ENCODE peak calls at places on chromosomes 1 and 21, in ten cellular contexts. K is IMR-90, U is tibial artery, Y is ovary, Z is AG04450, C is hypothalamus, D is sciatic nerve, T is frontal cortex, L is pancreas, M is Ammon's horn. E is an unnamed sample.

GRCh38 chr1:221494670-221495069 is 247.2 kb downstream of the DUSP10 start:
- DNase-seq in U (no peak), M (no peak), C (no peak), Y (no peak), D (peak), T (no peak), Z (no peak), K (peak), L (peak), E (no peak)

GRCh38 chr1:169957884-169958283 is 64.2 kb upstream of the SCYL3 start:
- DNase-seq in L (no peak), M (no peak), Y (no peak), T (no peak), C (no peak), K (no peak), Z (no peak), D (no peak), U (no peak), E (no peak)

GRCh38 chr21:14382486-14382834 is 486 bp downstream of the HSPA13 start:
- DNase-seq in U (peak), L (peak), Y (no peak), Z (no peak), T (peak), K (peak), D (peak), M (peak), C (no peak), E (no peak)

GRCh38 chr1:61334718-61335589 is 252.6 kb downstream of the NFIA start:
- DNase-seq in Z (no peak), Y (peak), K (no peak), T (no peak), D (no peak), C (no peak), M (peak), L (peak), U (peak), E (no peak)

GRCh38 chr1:112264010-112264409 is 132.0 kb upstream of the CTTNBP2NL start:
- DNase-seq in K (no peak), Z (no peak), C (no peak), D (no peak), U (no peak), M (no peak), L (no peak), T (no peak), Y (no peak), E (no peak)

GRCh38 chr1:59750612-59751395 is 63.9 kb upstream of the HOOK1 start:
- DNase-seq in M (peak), D (no peak), Z (peak), T (no peak), K (peak), Y (peak), U (no peak), L (no peak), C (no peak), E (no peak)

GRCh38 chr1:18300376-18300775 is 180.4 kb upstream of the KLHDC7A start:
- DNase-seq in T (no peak), U (no peak), L (no peak), Y (no peak), C (no peak), M (no peak), Z (no peak), K (no peak), D (no peak), E (no peak)

GRCh38 chr1:6220236-6220635 is 14.3 kb downstream of the RNF207 start:
- DNase-seq in L (no peak), M (no peak), Z (no peak), D (no peak), K (peak), Y (no peak), T (no peak), C (no peak), U (no peak), E (no peak)

GRCh38 chr21:33238146-33238545 is 8.4 kb downstream of the IFNAR2 start:
- DNase-seq in L (no peak), M (no peak), T (no peak), Y (no peak), D (no peak), U (no peak), Z (no peak), K (no peak), C (no peak), E (no peak)

GRCh38 chr1:36764796-36765195 is 269.5 kb downstream of the GRIK3 start:
- DNase-seq in L (no peak), M (no peak), K (no peak), T (no peak), Y (no peak), D (no peak), U (peak), Z (no peak), C (no peak), E (no peak)

GRCh38 chr21:35254006-35254751 is 205.1 kb upstream of the RUNX1 start:
- DNase-seq in M (peak), C (no peak), Y (no peak), K (peak), T (no peak), Z (peak), L (no peak), U (no peak), D (no peak), E (no peak)

GRCh38 chr1:156999596-157000320 is 45.8 kb downstream of the ARHGEF11 start:
- DNase-seq in Z (no peak), T (no peak), U (no peak), C (no peak), L (no peak), D (no peak), M (no peak), K (no peak), Y (no peak), E (no peak)

GRCh38 chr1:186768906-186769305 is 59.8 kb upstream of the PLA2G4A start:
- DNase-seq in C (no peak), Z (no peak), U (no peak), M (no peak), Y (no peak), T (no peak), D (no peak), L (no peak), K (no peak), E (no peak)

GRCh38 chr1:247407180-247407616 is 8.8 kb upstream of the NLRP3 start:
- DNase-seq in M (peak), K (no peak), Z (no peak), L (no peak), C (no peak), T (no peak), Y (no peak), U (no peak), D (no peak), E (peak)

GRCh38 chr21:41641821-41642368 is 125.0 kb downstream of the RIPK4 start:
- DNase-seq in M (peak), U (peak), D (peak), Y (peak), C (no peak), T (peak), Z (peak), K (peak), L (no peak), E (no peak)

GRCh38 chr1:68185743-68186142 is 46.6 kb downstream of the WLS start:
- DNase-seq in Y (no peak), U (no peak), K (no peak), Z (no peak), C (no peak), M (no peak), T (no peak), D (no peak), L (no peak), E (no peak)

GRCh38 chr1:5685446-5686040 is 306.7 kb downstream of the NPHP4 start:
- DNase-seq in L (no peak), K (no peak), Y (no peak), Z (no peak), T (no peak), D (no peak), M (no peak), U (no peak), C (no peak), E (no peak)

GRCh38 chr21:41488080-41488479 is 19.9 kb downstream of the TMPRSS2 start:
- DNase-seq in K (no peak), C (no peak), U (no peak), T (no peak), M (no peak), D (no peak), Z (no peak), L (peak), Y (no peak), E (no peak)